ENCODE peak calls at places on chromosomes 7 and 10, in ten cellular contexts. U is NCI-H2081; L is H7; V is fibroblast of the conjunctiva; Z is activated T-helper 9 cell treated with anti-CD3 and anti-CD28 coated beads, Interleukin-2, amount 50 U/mL, for 16 hours; H is GDM1; M is SJSA1; R is kidney tubule cell; N is activated naive CD4-positive, alpha-beta T cell; W is GM06990. E is an unnamed sample.

GRCh38 chr7:1664711-1665591 is 5.1 kb upstream of the ELFN1 start:
- DNase-seq in U (peak; percentile 28), L (peak; percentile 97), V (no peak), Z (peak; percentile 21), H (peak; percentile 9), M (peak; percentile 52), R (peak; percentile 38), N (no peak), W (no peak), E (peak; percentile 91)

GRCh38 chr10:135601-136464 is 578 bp downstream of the ZMYND11 start:
- DNase-seq in U (peak; percentile 40), L (peak; percentile 76), V (no peak), Z (peak; percentile 41), H (peak; percentile 27), M (peak; percentile 66), R (peak; percentile 69), N (peak; percentile 63), W (peak; percentile 77), E (peak; percentile 65)

GRCh38 chr7:12031638-12032037 is 179.5 kb upstream of the TMEM106B start:
- DNase-seq in U (no peak), L (peak; percentile 5), V (no peak), Z (no peak), H (no peak), M (no peak), R (peak; percentile 89), N (no peak), W (no peak), E (no peak)

GRCh38 chr10:119335671-119336353 is 128.4 kb downstream of the GRK5 start:
- DNase-seq in U (no peak), L (no peak), V (no peak), Z (no peak), H (no peak), M (no peak), R (no peak), N (no peak), W (no peak), E (no peak)

GRCh38 chr10:10589540-10589939 is 428.1 kb upstream of the CELF2 start:
- DNase-seq in U (no peak), L (no peak), V (peak; percentile 69), Z (no peak), H (no peak), M (no peak), R (peak; percentile 85), N (no peak), W (peak; percentile 28), E (peak; percentile 10)

GRCh38 chr7:139909379-139910050 is 80.5 kb downstream of the TBXAS1 start:
- DNase-seq in U (peak; percentile 92), L (no peak), V (peak; percentile 59), Z (no peak), H (no peak), M (no peak), R (no peak), N (no peak), W (no peak), E (no peak)

GRCh38 chr7:43570688-43571365 is 12.1 kb upstream of the STK17A start:
- DNase-seq in U (no peak), L (no peak), V (no peak), Z (no peak), H (no peak), M (no peak), R (peak; percentile 45), N (no peak), W (no peak), E (peak; percentile 22)

GRCh38 chr10:7269988-7270387 is 140.8 kb downstream of the SFMBT2 start:
- DNase-seq in U (no peak), L (no peak), V (no peak), Z (no peak), H (no peak), M (no peak), R (no peak), N (no peak), W (no peak), E (no peak)

GRCh38 chr7:122951006-122951405 is 44.5 kb downstream of the TAS2R16 start:
- DNase-seq in U (no peak), L (no peak), V (no peak), Z (no peak), H (no peak), M (no peak), R (peak; percentile 30), N (no peak), W (no peak), E (no peak)

GRCh38 chr7:155948845-155949244 is 136.6 kb upstream of the SHH start:
- DNase-seq in U (no peak), L (no peak), V (no peak), Z (no peak), H (no peak), M (no peak), R (no peak), N (no peak), W (no peak), E (no peak)

GRCh38 chr7:468141-468540 is 51.5 kb downstream of the PDGFA start:
- DNase-seq in U (no peak), L (no peak), V (no peak), Z (no peak), H (no peak), M (peak; percentile 14), R (no peak), N (no peak), W (no peak), E (no peak)

GRCh38 chr10:86170255-86171153 is 196.1 kb downstream of the GRID1 start:
- DNase-seq in U (no peak), L (no peak), V (no peak), Z (no peak), H (peak; percentile 80), M (no peak), R (no peak), N (no peak), W (no peak), E (no peak)

GRCh38 chr10:131818510-131819234 is 82.1 kb upstream of the PPP2R2D start:
- DNase-seq in U (no peak), L (peak; percentile 54), V (no peak), Z (no peak), H (no peak), M (peak; percentile 39), R (no peak), N (no peak), W (no peak), E (no peak)

GRCh38 chr7:4613855-4614548 is 68.1 kb upstream of the FOXK1 start:
- DNase-seq in U (no peak), L (no peak), V (peak; percentile 44), Z (no peak), H (peak; percentile 32), M (no peak), R (peak; percentile 27), N (no peak), W (no peak), E (no peak)

GRCh38 chr10:22600516-22600915 is 113.9 kb downstream of the PIP4K2A start:
- DNase-seq in U (no peak), L (no peak), V (no peak), Z (no peak), H (no peak), M (no peak), R (no peak), N (no peak), W (peak; percentile 41), E (no peak)